ENCODE peak calls at places on chromosomes 4 and X, in eight cellular contexts. S, N, L, Q, P, W, C and G are unnamed samples.

GRCh38 chr4:172152284-172152683 is 339.1 kb downstream of the GALNTL6 start:
- DNase-seq in L (no peak), W (no peak), Q (no peak), P (no peak), N (no peak), S (no peak), C (no peak), G (no peak)

GRCh38 chr4:142656178-142656577 is 189.9 kb downstream of the INPP4B start:
- DNase-seq in N (peak; percentile 9), W (no peak), P (no peak), L (no peak), Q (no peak), C (no peak), S (peak; percentile 35), G (peak; percentile 10)

GRCh38 chrX:29662759-29663503 is 552.4 kb upstream of the MAGEB2 start:
- DNase-seq in P (no peak), W (no peak), S (no peak), L (no peak), N (peak; percentile 86), Q (no peak), C (peak; percentile 51), G (no peak)

GRCh38 chrX:100263650-100264049 is 146.4 kb downstream of the PCDH19 start:
- DNase-seq in C (no peak), P (no peak), Q (no peak), N (no peak), W (no peak), S (no peak), L (no peak), G (no peak)

GRCh38 chrX:7926501-7926900 is 712 bp downstream of the PNPLA4 start:
- DNase-seq in N (no peak), P (no peak), C (no peak), W (no peak), L (no peak), Q (no peak), S (no peak), G (no peak)

GRCh38 chr4:75880278-75880677 is 22.0 kb downstream of the PPEF2 start:
- DNase-seq in C (no peak), S (no peak), P (no peak), W (no peak), N (no peak), L (no peak), Q (no peak), G (no peak)

GRCh38 chr4:123127865-123128264 is 205.5 kb upstream of the NUDT6 start:
- DNase-seq in P (no peak), N (no peak), L (no peak), S (no peak), W (no peak), Q (no peak), C (no peak), G (no peak)

GRCh38 chrX:10259716-10260115 is 102.9 kb downstream of the CLCN4 start:
- DNase-seq in Q (no peak), C (no peak), N (no peak), L (no peak), W (no peak), P (no peak), S (no peak), G (no peak)

GRCh38 chrX:34557733-34558132 is 99.4 kb downstream of the TMEM47 start:
- DNase-seq in S (no peak), L (no peak), N (no peak), Q (no peak), P (no peak), W (no peak), C (no peak), G (no peak)

GRCh38 chrX:134004038-134004437 is 18.6 kb upstream of the GPC3 start:
- DNase-seq in N (no peak), Q (no peak), L (no peak), C (no peak), W (no peak), P (no peak), S (no peak), G (no peak)

GRCh38 chr4:143270266-143270838 is 66.3 kb upstream of the GAB1 start:
- DNase-seq in S (no peak), P (no peak), Q (no peak), W (no peak), N (no peak), L (no peak), C (no peak), G (no peak)

GRCh38 chr4:2306773-2307410 is 45.0 kb upstream of the MXD4 start:
- DNase-seq in L (no peak), P (no peak), N (no peak), S (no peak), W (no peak), Q (no peak), C (no peak), G (no peak)

GRCh38 chr4:22487333-22487732 is 28.5 kb downstream of the ADGRA3 start:
- DNase-seq in N (no peak), Q (no peak), L (no peak), S (peak; percentile 12), P (no peak), W (no peak), C (no peak), G (no peak)